ENCODE peak calls at places on chromosome 4, in nine cellular contexts. M, V, C, J, P, U, T, D and B are unnamed samples.

GRCh38 chr4:13483142-13484044 is 747 bp downstream of the RAB28 start:
- DNase-seq in V (peak; percentile 3), T (peak; percentile 50), P (peak; percentile 23), U (no peak), D (peak; percentile 81), C (no peak), J (peak; percentile 74), M (no peak), B (peak; percentile 23)

GRCh38 chr4:28357985-28358384 is 1497.3 kb downstream of the STIM2 start:
- DNase-seq in T (no peak), U (no peak), P (no peak), M (no peak), V (no peak), D (no peak), C (no peak), J (no peak), B (no peak)

GRCh38 chr4:81747242-81747930 is 275.7 kb upstream of the RASGEF1B start:
- DNase-seq in T (no peak), C (no peak), M (no peak), U (no peak), J (no peak), D (no peak), P (no peak), V (no peak), B (no peak)

GRCh38 chr4:169270156-169270809 is 473 bp downstream of the SH3RF1 start:
- DNase-seq in T (peak; percentile 58), C (no peak), J (peak; percentile 35), V (peak; percentile 56), M (peak; percentile 75), D (peak; percentile 55), P (peak; percentile 54), U (peak; percentile 17), B (no peak)

GRCh38 chr4:74632634-74633033 is 161.7 kb downstream of the BTC start:
- DNase-seq in U (no peak), J (peak; percentile 86), V (no peak), T (peak; percentile 64), M (no peak), C (no peak), D (peak; percentile 97), P (no peak), B (peak; percentile 92)

GRCh38 chr4:54268151-54268550 is 39.1 kb downstream of the PDGFRA start:
- DNase-seq in C (no peak), V (no peak), U (no peak), J (no peak), T (no peak), M (no peak), P (no peak), D (peak; percentile 19), B (no peak)

GRCh38 chr4:13312264-13312663 is 171.9 kb downstream of the RAB28 start:
- DNase-seq in U (no peak), T (no peak), D (no peak), P (no peak), M (no peak), J (no peak), V (no peak), C (no peak), B (no peak)

GRCh38 chr4:25075129-25075528 is 44.4 kb upstream of the LGI2 start:
- DNase-seq in V (no peak), C (no peak), T (no peak), J (no peak), M (no peak), P (no peak), D (no peak), U (no peak), B (no peak)

GRCh38 chr4:165592386-165592785 is 213.6 kb downstream of the CPE start:
- DNase-seq in C (no peak), P (no peak), D (peak; percentile 78), J (no peak), T (no peak), M (no peak), V (no peak), U (no peak), B (no peak)

GRCh38 chr4:85952518-85952917 is 407.3 kb downstream of the MAPK10 start:
- DNase-seq in M (no peak), V (no peak), C (no peak), P (no peak), D (peak; percentile 71), U (no peak), J (no peak), T (no peak), B (peak; percentile 61)

GRCh38 chr4:182872886-182873285 is 44.3 kb downstream of the DCTD start:
- DNase-seq in C (no peak), U (no peak), V (no peak), M (no peak), T (no peak), P (no peak), D (no peak), J (no peak), B (no peak)

GRCh38 chr4:4671774-4672349 is 130.0 kb upstream of the STX18 start:
- DNase-seq in U (no peak), J (no peak), V (no peak), M (no peak), T (no peak), D (no peak), C (no peak), P (no peak), B (no peak)

GRCh38 chr4:1604706-1605205 is 79.4 kb downstream of the FAM53A start:
- DNase-seq in D (no peak), T (no peak), J (no peak), C (no peak), V (no peak), M (no peak), P (no peak), U (no peak), B (no peak)

GRCh38 chr4:180900781-180901180 is 1342.4 kb upstream of the TENM3 start:
- DNase-seq in T (no peak), M (no peak), J (no peak), V (no peak), D (no peak), C (no peak), P (no peak), U (no peak), B (no peak)

GRCh38 chr4:173182403-173182802 is 13.8 kb downstream of the GALNT7 start:
- DNase-seq in D (peak; percentile 92), T (no peak), C (no peak), M (no peak), U (no peak), V (no peak), J (peak; percentile 82), P (no peak), B (peak; percentile 85)